ENCODE peak calls at places on chromosomes 11 and 22, in five cellular contexts. U is NB4, T is GM10248, S is stomach, E is A673. D is an unnamed sample.

GRCh38 chr11:67665537-67666302 is 8.7 kb downstream of the ALDH3B2 start:
- DNase-seq in U (no peak), T (peak; percentile 41), S (peak; percentile 78), E (no peak), D (no peak)

GRCh38 chr11:11464555-11464954 is 111.5 kb upstream of the CSNK2A3 start:
- DNase-seq in U (no peak), T (no peak), S (no peak), E (no peak), D (no peak)

GRCh38 chr11:1815751-1816150 is 19.0 kb upstream of the SYT8 start:
- DNase-seq in U (no peak), T (no peak), S (no peak), E (no peak), D (no peak)

GRCh38 chr11:70616317-70616716 is 218.0 kb downstream of the CTTN start:
- DNase-seq in U (no peak), T (no peak), S (no peak), E (no peak), D (no peak)

GRCh38 chr22:30312053-30312452 is 14.7 kb downstream of the TBC1D10A start:
- DNase-seq in U (no peak), T (no peak), S (no peak), E (no peak), D (no peak)

GRCh38 chr22:27783436-27784098 is 18.0 kb downstream of the MN1 start:
- DNase-seq in U (no peak), T (no peak), S (no peak), E (no peak), D (no peak)

GRCh38 chr11:64285885-64286800 is 495 bp downstream of the GPR137 start:
- DNase-seq in U (peak; percentile 42), T (no peak), S (no peak), E (no peak), D (peak; percentile 34)

GRCh38 chr11:117328414-117329010 is 858 bp downstream of the CEP164 start:
- DNase-seq in U (peak; percentile 53), T (peak; percentile 37), S (peak; percentile 31), E (no peak), D (no peak)

GRCh38 chr11:119374632-119375394 is 6.7 kb downstream of the USP2 start:
- DNase-seq in U (no peak), T (no peak), S (no peak), E (no peak), D (no peak)

GRCh38 chr22:38034278-38034882 is 22.8 kb upstream of the PICK1 start:
- DNase-seq in U (peak; percentile 96), T (peak; percentile 61), S (peak; percentile 56), E (peak; percentile 76), D (peak; percentile 35)

GRCh38 chr22:46866591-46866990 is 104.1 kb downstream of the TBC1D22A start:
- DNase-seq in U (no peak), T (no peak), S (no peak), E (no peak), D (no peak)

GRCh38 chr11:3609416-3610265 is 32.2 kb downstream of the ART5 start:
- DNase-seq in U (peak; percentile 51), T (peak; percentile 53), S (no peak), E (peak; percentile 45), D (no peak)

GRCh38 chr11:2351701-2352100 is 25.4 kb upstream of the CD81 start:
- DNase-seq in U (no peak), T (no peak), S (no peak), E (no peak), D (no peak)

GRCh38 chr11:115663790-115664189 is 159.6 kb upstream of the CADM1 start:
- DNase-seq in U (no peak), T (no peak), S (no peak), E (no peak), D (no peak)

GRCh38 chr11:70230151-70230839 is 27.2 kb downstream of the FADD start:
- DNase-seq in U (no peak), T (no peak), S (no peak), E (no peak), D (no peak)

GRCh38 chr11:133576351-133576750 is 44.0 kb upstream of the OPCML start:
- DNase-seq in U (peak; percentile 14), T (no peak), S (no peak), E (no peak), D (no peak)
- TF ChIP-seq CTCF in U (peak; percentile 32), T (no peak), S (no peak), E (peak; percentile 37), D (peak; percentile 44)

GRCh38 chr11:19428206-19429001 is 187.7 kb upstream of the E2F8 start:
- DNase-seq in U (no peak), T (no peak), S (no peak), E (no peak), D (no peak)
- TF ChIP-seq CTCF in U (no peak), T (no peak), S (no peak), E (no peak), D (no peak)

GRCh38 chr22:33372875-33373274 is 314.7 kb upstream of the SYN3 start:
- DNase-seq in U (no peak), T (no peak), S (no peak), E (no peak), D (no peak)
- TF ChIP-seq CTCF in U (no peak), T (no peak), S (no peak), E (no peak), D (no peak)

GRCh38 chr11:73218106-73218829 is at the start of gene P2RY2:
- DNase-seq in U (peak; percentile 96), T (peak; percentile 58), S (peak; percentile 85), E (peak; percentile 51), D (peak; percentile 46)
- TF ChIP-seq CTCF in U (peak; percentile 53), T (peak; percentile 43), S (peak; percentile 49), E (peak; percentile 69), D (peak; percentile 28)

DNA sequence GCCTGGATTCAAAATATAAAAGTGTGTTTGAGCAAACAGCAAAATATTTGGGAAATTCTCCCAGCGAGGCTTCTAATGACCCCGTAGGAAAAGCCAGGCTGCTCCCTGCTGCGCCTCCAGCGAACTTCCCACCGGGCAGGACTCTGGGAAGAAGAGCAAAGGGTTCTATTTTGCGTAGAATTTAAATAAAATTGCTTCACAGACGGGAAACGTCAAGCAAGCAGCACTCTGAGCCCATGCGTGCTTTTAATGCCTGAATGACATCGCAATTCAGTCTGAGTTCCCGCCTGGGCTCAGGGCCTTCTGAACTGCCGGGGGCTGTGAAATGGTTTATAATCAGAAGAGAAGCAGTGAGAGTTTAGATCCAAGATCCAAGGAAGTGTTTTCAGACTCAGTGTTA is 775.1 kb downstream of the BRD1 start:
- DNase-seq in U (no peak), T (no peak), S (no peak), E (no peak), D (no peak)
- TF ChIP-seq CTCF in U (no peak), T (no peak), S (no peak), E (no peak), D (no peak)

GRCh38 chr11:61730222-61730994 is 22.0 kb upstream of the MYRF start:
- DNase-seq in U (no peak), T (no peak), S (no peak), E (no peak), D (no peak)

GRCh38 chr11:61728940-61729219 is 23.6 kb upstream of the MYRF start:
- DNase-seq in U (peak; percentile 47), T (peak; percentile 53), S (no peak), E (no peak), D (no peak)

GRCh38 chr11:61727401-61727811 is 25.0 kb upstream of the MYRF start:
- DNase-seq in U (no peak), T (no peak), S (no peak), E (no peak), D (no peak)

GRCh38 chr11:61726775-61727174 is 25.7 kb upstream of the MYRF start:
- DNase-seq in U (no peak), T (no peak), S (no peak), E (no peak), D (no peak)

GRCh38 chr11:61728066-61728939 is 24.1 kb upstream of the MYRF start:
- DNase-seq in U (no peak), T (peak; percentile 57), S (no peak), E (no peak), D (no peak)
- TF ChIP-seq CTCF in U (no peak), T (peak; percentile 14), S (no peak), E (no peak), D (no peak)

DNA sequence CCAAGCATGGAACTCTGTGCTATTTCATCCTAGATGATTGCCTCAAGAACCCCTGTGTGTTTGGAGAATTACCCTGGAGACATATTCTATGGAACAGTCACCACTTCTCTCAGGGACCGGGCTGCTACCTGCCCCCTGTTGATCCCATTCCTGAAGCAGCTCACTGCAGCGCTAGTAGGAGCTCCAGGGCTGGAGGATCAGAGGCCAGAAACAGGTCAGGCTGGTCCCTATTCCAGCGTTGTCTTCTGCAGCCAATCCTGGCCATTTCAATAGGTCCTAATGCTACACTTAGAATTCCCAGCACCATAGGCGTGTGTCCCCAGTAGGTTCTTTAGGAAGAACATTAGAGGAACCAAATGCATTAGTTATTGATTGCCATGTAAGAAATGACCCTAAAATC is 48.9 kb downstream of the BTG4 start:
- DNase-seq in U (no peak), T (no peak), S (no peak), E (no peak), D (no peak)
- TF ChIP-seq CTCF in U (no peak), T (no peak), S (no peak), E (no peak), D (no peak)

GRCh38 chr11:77819411-77819920 is 1.1 kb downstream of the RSF1 start:
- DNase-seq in U (peak; percentile 96), T (peak; percentile 84), S (peak; percentile 86), E (peak; percentile 95), D (peak; percentile 86)

GRCh38 chr11:77819921-77820564 is 479 bp downstream of the RSF1 start:
- DNase-seq in U (peak; percentile 73), T (peak; percentile 46), S (peak; percentile 31), E (peak; percentile 60), D (no peak)

GRCh38 chr11:77823775-77824174 is 2.8 kb downstream of the AAMDC start:
- DNase-seq in U (no peak), T (no peak), S (no peak), E (no peak), D (no peak)

GRCh38 chr11:77821349-77821851 is 456 bp downstream of the AAMDC start:
- DNase-seq in U (peak; percentile 44), T (peak; percentile 28), S (no peak), E (peak; percentile 35), D (peak; percentile 23)

GRCh38 chr11:77820565-77821348 is at the start of the genes AAMDC and RSF1:
- DNase-seq in U (peak; percentile 99), T (peak; percentile 96), S (peak; percentile 99), E (peak; percentile 100), D (peak; percentile 97)
- TF ChIP-seq CTCF in U (peak; percentile 51), T (peak; percentile 68), S (peak; percentile 68), E (peak; percentile 90), D (peak; percentile 90)